ENCODE peak calls at places on chromosome 15, in five cellular contexts. U is HCT116, R is PC-9, A is tibial artery, V is IMR-90. Z is an unnamed sample.

GRCh38 chr15:89806565-89807550 is 7.8 kb downstream of the ANPEP start:
- DNase-seq in U (no peak), R (no peak), A (no peak), V (no peak), Z (no peak)

GRCh38 chr15:44102675-44103254 is 92.3 kb downstream of the FRMD5 start:
- DNase-seq in U (peak; percentile 93), R (peak; percentile 89), A (peak; percentile 47), V (peak; percentile 99), Z (peak; percentile 93)

GRCh38 chr15:92394327-92395175 is 870 bp downstream of the ST8SIA2 start:
- DNase-seq in U (no peak), R (no peak), A (no peak), V (no peak), Z (no peak)

GRCh38 chr15:72179950-72180581 is 17.5 kb downstream of the GRAMD2A start:
- DNase-seq in U (no peak), R (no peak), A (no peak), V (no peak), Z (no peak)

GRCh38 chr15:70508561-70509281 is 254.6 kb downstream of the UACA start:
- DNase-seq in U (no peak), R (peak; percentile 93), A (no peak), V (peak; percentile 88), Z (no peak)

GRCh38 chr15:87575896-87576295 is 680.6 kb downstream of the NTRK3 start:
- DNase-seq in U (no peak), R (no peak), A (no peak), V (no peak), Z (no peak)

GRCh38 chr15:68614621-68615035 is 35.8 kb downstream of the CORO2B start:
- DNase-seq in U (no peak), R (no peak), A (no peak), V (no peak), Z (no peak)

GRCh38 chr15:75723171-75723846 is 10.7 kb upstream of the CSPG4 start:
- DNase-seq in U (no peak), R (no peak), A (peak; percentile 19), V (no peak), Z (no peak)

GRCh38 chr15:39969871-39970270 is 36.0 kb downstream of the EIF2AK4 start:
- DNase-seq in U (peak; percentile 4), R (peak; percentile 66), A (peak; percentile 68), V (peak; percentile 6), Z (no peak)

GRCh38 chr15:61660579-61660978 is 399.7 kb downstream of the VPS13C start:
- DNase-seq in U (no peak), R (no peak), A (peak; percentile 72), V (peak; percentile 7), Z (peak; percentile 16)

GRCh38 chr15:87135109-87135508 is 1055.4 kb downstream of the AGBL1 start:
- DNase-seq in U (no peak), R (no peak), A (no peak), V (no peak), Z (no peak)

GRCh38 chr15:70302360-70302759 is 204.6 kb upstream of the TLE3 start:
- DNase-seq in U (no peak), R (no peak), A (no peak), V (no peak), Z (no peak)

GRCh38 chr15:63473749-63473998 is 30.7 kb upstream of the USP3 start:
- DNase-seq in U (no peak), R (no peak), A (no peak), V (no peak), Z (no peak)

GRCh38 chr15:68279218-68279533 is 1.6 kb downstream of the FEM1B start:
- DNase-seq in U (no peak), R (no peak), A (no peak), V (no peak), Z (no peak)

GRCh38 chr15:96160269-96160668 is 170.2 kb upstream of the NR2F2 start:
- DNase-seq in U (no peak), R (no peak), A (peak; percentile 67), V (peak; percentile 16), Z (no peak)

GRCh38 chr15:55587321-55588069 is 650 bp downstream of the PYGO1 start:
- DNase-seq in U (no peak), R (no peak), A (peak; percentile 22), V (peak; percentile 47), Z (no peak)

GRCh38 chr15:52716536-52716935 is 37.3 kb upstream of the ATOSA start:
- DNase-seq in U (no peak), R (no peak), A (no peak), V (no peak), Z (no peak)

GRCh38 chr15:52101542-52102340 is 10.8 kb downstream of the BCL2L10 start:
- DNase-seq in U (no peak), R (no peak), A (no peak), V (no peak), Z (no peak)

GRCh38 chr15:93063292-93063671 is 25.7 kb downstream of the RGMA start:
- DNase-seq in U (no peak), R (peak; percentile 94), A (no peak), V (no peak), Z (no peak)

GRCh38 chr15:76059320-76060097 is at the start of gene TMEM266:
- DNase-seq in U (no peak), R (no peak), A (peak; percentile 23), V (peak; percentile 5), Z (no peak)

GRCh38 chr15:83320831-83321230 is 36.4 kb upstream of the BNC1 start:
- DNase-seq in U (no peak), R (no peak), A (no peak), V (no peak), Z (no peak)

GRCh38 chr15:67941643-67942315 is 101.9 kb upstream of the RNU6-1 start:
- DNase-seq in U (no peak), R (peak; percentile 47), A (no peak), V (peak; percentile 12), Z (no peak)

GRCh38 chr15:90004671-90005070 is 3.5 kb downstream of the ZNF710 start:
- DNase-seq in U (no peak), R (peak; percentile 90), A (peak; percentile 58), V (peak; percentile 99), Z (peak; percentile 88)

GRCh38 chr15:82808634-82809041 is 790 bp upstream of the WHAMM start:
- DNase-seq in U (no peak), R (no peak), A (no peak), V (no peak), Z (no peak)

GRCh38 chr15:92805080-92805708 is 94.9 kb upstream of the CHD2 start:
- DNase-seq in U (no peak), R (no peak), A (no peak), V (no peak), Z (no peak)

GRCh38 chr15:95446854-95447253 is 883.6 kb upstream of the NR2F2 start:
- DNase-seq in U (no peak), R (no peak), A (no peak), V (no peak), Z (no peak)

GRCh38 chr15:68252925-68253534 is 23.5 kb upstream of the CLN6 start:
- DNase-seq in U (peak; percentile 79), R (peak; percentile 76), A (peak; percentile 44), V (peak; percentile 85), Z (no peak)

GRCh38 chr15:65177901-65178300 is 7.2 kb downstream of the CLPX start:
- DNase-seq in U (no peak), R (peak; percentile 45), A (no peak), V (no peak), Z (no peak)

GRCh38 chr15:99070268-99070667 is 34.6 kb upstream of the SYNM start:
- DNase-seq in U (no peak), R (peak; percentile 43), A (no peak), V (no peak), Z (no peak)

GRCh38 chr15:90184786-90185704 is 16.1 kb upstream of the SEMA4B start:
- DNase-seq in U (no peak), R (peak; percentile 57), A (no peak), V (no peak), Z (no peak)

GRCh38 chr15:45276851-45277250 is 24.8 kb downstream of the SLC28A2 start:
- DNase-seq in U (no peak), R (no peak), A (no peak), V (peak; percentile 21), Z (no peak)

GRCh38 chr15:89150286-89150685 is 62.0 kb downstream of the ABHD2 start:
- DNase-seq in U (no peak), R (no peak), A (no peak), V (no peak), Z (no peak)

GRCh38 chr15:74272812-74273211 is 36.7 kb downstream of the CCDC33 start:
- DNase-seq in U (no peak), R (no peak), A (no peak), V (no peak), Z (no peak)

GRCh38 chr15:74276560-74276959 is 40.4 kb downstream of the CCDC33 start:
- DNase-seq in U (no peak), R (no peak), A (no peak), V (no peak), Z (no peak)

GRCh38 chr15:74277245-74277644 is 41.1 kb downstream of the CCDC33 start:
- DNase-seq in U (no peak), R (no peak), A (no peak), V (no peak), Z (no peak)

GRCh38 chr15:74275957-74276356 is 39.8 kb downstream of the CCDC33 start:
- DNase-seq in U (peak; percentile 12), R (no peak), A (no peak), V (no peak), Z (no peak)

DNA sequence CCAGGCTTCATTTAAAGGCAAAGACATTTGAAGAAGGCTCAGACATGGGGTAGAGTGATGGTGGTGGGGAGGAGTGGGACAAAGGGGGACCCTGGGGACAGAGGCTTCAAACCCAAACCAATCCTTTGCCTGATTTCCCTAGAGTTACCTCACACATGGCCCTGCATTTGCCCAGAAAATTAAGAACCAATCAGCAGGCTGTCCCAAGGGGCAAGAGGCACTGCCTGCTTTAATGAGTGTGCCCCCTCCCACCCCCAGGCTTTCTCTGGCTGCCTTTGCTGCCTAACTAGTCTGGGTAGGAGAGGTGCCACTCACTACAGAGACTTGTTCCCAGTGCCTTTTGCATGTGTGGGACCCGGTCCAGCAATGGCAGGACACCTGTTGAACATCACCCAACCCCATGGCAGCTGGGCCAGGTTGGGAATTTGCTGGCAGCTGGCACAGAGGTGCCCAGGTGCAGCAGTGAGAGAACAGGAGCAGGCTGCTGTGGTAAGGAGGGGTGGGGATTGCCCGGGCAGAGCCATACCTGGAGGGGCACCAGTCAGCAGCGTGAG is 38.4 kb downstream of the CCDC33 start:
- DNase-seq in U (no peak), R (no peak), A (no peak), V (no peak), Z (no peak)
- H3K36me3 ChIP-seq in U (no peaks in the 10 kb centered on the region), R (no peaks in the 10 kb centered on the region), A (no peaks in the 10 kb centered on the region), V (no peaks in the 10 kb centered on the region), Z (no peaks in the 10 kb centered on the region)

GRCh38 chr15:85047271-85047948 is 65.8 kb downstream of the PDE8A start:
- DNase-seq in U (no peak), R (peak; percentile 82), A (no peak), V (peak; percentile 99), Z (peak; percentile 54)
- TF ChIP-seq CTCF in U (no peak), R (no peak), A (no peak), V (no peak), Z (no peak)

DNA sequence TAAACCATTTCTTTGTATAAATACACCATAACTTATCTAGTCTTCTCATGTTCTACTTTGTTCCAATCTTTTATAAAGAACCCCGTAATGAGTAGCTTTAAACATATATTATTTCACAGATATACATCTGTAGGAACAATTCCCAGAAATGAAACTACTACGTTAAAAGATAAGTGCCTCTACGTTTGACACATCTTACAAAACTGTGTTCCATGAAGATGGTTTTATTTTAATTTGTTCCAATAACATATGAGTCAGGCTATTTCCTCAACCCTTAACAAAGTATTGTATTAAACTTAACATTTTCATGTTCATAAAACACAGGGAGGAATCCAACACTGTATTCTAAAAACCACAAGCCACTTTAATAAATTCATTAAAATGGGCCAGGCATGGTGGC is 52.9 kb downstream of the TRPM7 start:
- DNase-seq in U (no peak), R (no peak), A (no peak), V (peak; percentile 25), Z (no peak)
- H3K36me3 ChIP-seq in U (peaks cover 18% of the 10 kb centered on the region), R (no peaks in the 10 kb centered on the region), A (peaks cover 66% of the 10 kb centered on the region), V (peaks cover 33% of the 10 kb centered on the region), Z (peaks cover 7% of the 10 kb centered on the region)

GRCh38 chr15:33757505-33758211 is 210.6 kb upstream of the CHRM5 start:
- DNase-seq in U (no peak), R (no peak), A (no peak), V (no peak), Z (no peak)
- TF ChIP-seq CTCF in U (no peak), R (no peak), A (no peak), V (no peak), Z (no peak)

Z was measured in BJ.